ENCODE peak calls at places on chromosomes 5 and 9, in four cellular contexts. One of them, this sample, is unnamed.

GRCh38 chr5:110077147-110077546 is 387.4 kb downstream of the MAN2A1 start:
- DNase-seq in adrenal gland: no peak
- DNase-seq in ovary: no peak
- DNase-seq in fibroblast of mammary gland: no peak
- DNase-seq in this sample: no peak

GRCh38 chr5:130964238-130965192 is 200.5 kb downstream of the HINT1 start:
- DNase-seq in adrenal gland: no peak
- DNase-seq in ovary: no peak
- DNase-seq in fibroblast of mammary gland: peak; percentile 53
- DNase-seq in this sample: no peak

GRCh38 chr9:76390656-76391055 is 3.6 kb downstream of the RFK start:
- DNase-seq in adrenal gland: no peak
- DNase-seq in ovary: no peak
- DNase-seq in fibroblast of mammary gland: no peak
- DNase-seq in this sample: no peak

GRCh38 chr5:106634375-106634774 is 1036.4 kb downstream of the EFNA5 start:
- DNase-seq in adrenal gland: no peak
- DNase-seq in ovary: no peak
- DNase-seq in fibroblast of mammary gland: no peak
- DNase-seq in this sample: no peak

GRCh38 chr5:147539053-147539452 is 29.2 kb upstream of the DPYSL3 start:
- DNase-seq in adrenal gland: peak; percentile 26
- DNase-seq in ovary: no peak
- DNase-seq in fibroblast of mammary gland: peak; percentile 42
- DNase-seq in this sample: no peak

GRCh38 chr5:79464695-79465332 is 49.1 kb downstream of the HOMER1 start:
- DNase-seq in adrenal gland: no peak
- DNase-seq in ovary: no peak
- DNase-seq in fibroblast of mammary gland: peak; percentile 45
- DNase-seq in this sample: peak; percentile 8

GRCh38 chr9:79695531-79696218 is 123.9 kb downstream of the TLE4 start:
- DNase-seq in adrenal gland: no peak
- DNase-seq in ovary: no peak
- DNase-seq in fibroblast of mammary gland: no peak
- DNase-seq in this sample: no peak

GRCh38 chr5:57175586-57175985 is 1.7 kb downstream of the GPBP1 start:
- DNase-seq in adrenal gland: no peak
- DNase-seq in ovary: no peak
- DNase-seq in fibroblast of mammary gland: no peak
- DNase-seq in this sample: no peak

GRCh38 chr5:54753034-54753433 is 232.4 kb downstream of the ESM1 start:
- DNase-seq in adrenal gland: no peak
- DNase-seq in ovary: no peak
- DNase-seq in fibroblast of mammary gland: peak; percentile 59
- DNase-seq in this sample: peak; percentile 53

GRCh38 chr9:133979124-133979920 is 12.8 kb downstream of the VAV2 start:
- DNase-seq in adrenal gland: peak; percentile 66
- DNase-seq in ovary: peak; percentile 48
- DNase-seq in fibroblast of mammary gland: no peak
- DNase-seq in this sample: no peak
- H3K4me3 ChIP-seq in adrenal gland: peak overlapping the region; percentile 20
- H3K4me3 ChIP-seq in ovary: no peak overlapping the region
- H3K4me3 ChIP-seq in fibroblast of mammary gland: no peak overlapping the region
- H3K4me3 ChIP-seq in this sample: peak overlapping the region; percentile 6

GRCh38 chr5:139470821-139471300 is at the start of gene SMIM33:
- DNase-seq in adrenal gland: no peak
- DNase-seq in ovary: no peak
- DNase-seq in fibroblast of mammary gland: no peak
- DNase-seq in this sample: no peak

GRCh38 chr5:139472410-139473030 is 1.7 kb downstream of the SMIM33 start:
- DNase-seq in adrenal gland: no peak
- DNase-seq in ovary: no peak
- DNase-seq in fibroblast of mammary gland: no peak
- DNase-seq in this sample: no peak

GRCh38 chr5:139473105-139473504 is 2.3 kb downstream of the SMIM33 start:
- DNase-seq in adrenal gland: no peak
- DNase-seq in ovary: no peak
- DNase-seq in fibroblast of mammary gland: no peak
- DNase-seq in this sample: no peak

GRCh38 chr5:139473565-139473964 is 2.8 kb downstream of the SMIM33 start:
- DNase-seq in adrenal gland: no peak
- DNase-seq in ovary: no peak
- DNase-seq in fibroblast of mammary gland: peak; percentile 14
- DNase-seq in this sample: no peak

GRCh38 chr5:139468421-139468931 is 2.3 kb upstream of the SMIM33 start:
- DNase-seq in adrenal gland: no peak
- DNase-seq in ovary: no peak
- DNase-seq in fibroblast of mammary gland: peak; percentile 40
- DNase-seq in this sample: no peak
- TF ChIP-seq CTCF in adrenal gland: no peak
- TF ChIP-seq CTCF in ovary: no peak
- TF ChIP-seq CTCF in fibroblast of mammary gland: no peak
- TF ChIP-seq CTCF in this sample: no peak

GRCh38 chr9:18534611-18535010 is 60.7 kb downstream of the ADAMTSL1 start:
- DNase-seq in adrenal gland: no peak
- DNase-seq in ovary: no peak
- DNase-seq in fibroblast of mammary gland: no peak
- DNase-seq in this sample: no peak

GRCh38 chr9:18539203-18539602 is 65.2 kb downstream of the ADAMTSL1 start:
- DNase-seq in adrenal gland: no peak
- DNase-seq in ovary: no peak
- DNase-seq in fibroblast of mammary gland: no peak
- DNase-seq in this sample: no peak

GRCh38 chr9:18531127-18531526 is 57.2 kb downstream of the ADAMTSL1 start:
- DNase-seq in adrenal gland: peak; percentile 25
- DNase-seq in ovary: no peak
- DNase-seq in fibroblast of mammary gland: peak; percentile 61
- DNase-seq in this sample: no peak

GRCh38 chr9:18536554-18536953 is 62.6 kb downstream of the ADAMTSL1 start:
- DNase-seq in adrenal gland: no peak
- DNase-seq in ovary: no peak
- DNase-seq in fibroblast of mammary gland: no peak
- DNase-seq in this sample: no peak
- H3K4me3 ChIP-seq in adrenal gland: no peak overlapping the region
- H3K4me3 ChIP-seq in ovary: no peak overlapping the region
- H3K4me3 ChIP-seq in fibroblast of mammary gland: no peak overlapping the region
- H3K4me3 ChIP-seq in this sample: no peak overlapping the region

GRCh38 chr9:87826331-87826730 is 56.3 kb upstream of the SPATA31E1 start:
- DNase-seq in adrenal gland: no peak
- DNase-seq in ovary: no peak
- DNase-seq in fibroblast of mammary gland: no peak
- DNase-seq in this sample: no peak

GRCh38 chr9:87824216-87824875 is 58.3 kb upstream of the SPATA31E1 start:
- DNase-seq in adrenal gland: no peak
- DNase-seq in ovary: no peak
- DNase-seq in fibroblast of mammary gland: no peak
- DNase-seq in this sample: no peak

GRCh38 chr9:87829756-87830155 is 52.9 kb upstream of the SPATA31E1 start:
- DNase-seq in adrenal gland: no peak
- DNase-seq in ovary: no peak
- DNase-seq in fibroblast of mammary gland: no peak
- DNase-seq in this sample: no peak

GRCh38 chr9:87824886-87825285 is 57.8 kb upstream of the SPATA31E1 start:
- DNase-seq in adrenal gland: no peak
- DNase-seq in ovary: no peak
- DNase-seq in fibroblast of mammary gland: no peak
- DNase-seq in this sample: no peak

DNA sequence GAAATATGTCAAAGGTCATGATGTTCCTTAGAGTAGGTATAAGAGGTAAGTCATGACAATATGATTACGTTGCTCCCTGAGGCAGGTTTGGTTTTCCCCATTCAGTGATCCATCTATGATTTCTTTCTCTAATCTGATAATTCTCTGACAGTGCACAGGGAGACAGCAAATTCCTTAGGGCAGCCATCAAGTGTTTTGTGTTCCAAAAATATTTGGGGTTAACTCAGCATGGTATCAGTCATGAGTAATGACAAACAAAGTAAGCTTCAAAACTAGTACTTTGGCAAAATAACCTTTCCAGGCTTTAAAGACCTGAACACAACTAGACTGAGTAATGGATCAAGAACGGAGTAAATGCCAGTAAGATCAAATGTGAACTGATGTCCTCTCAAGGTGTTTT is 55.3 kb upstream of the SPATA31E1 start:
- DNase-seq in adrenal gland: no peak
- DNase-seq in ovary: no peak
- DNase-seq in fibroblast of mammary gland: no peak
- DNase-seq in this sample: no peak
- TF ChIP-seq CTCF in adrenal gland: no peak
- TF ChIP-seq CTCF in ovary: no peak
- TF ChIP-seq CTCF in fibroblast of mammary gland: no peak
- TF ChIP-seq CTCF in this sample: no peak

GRCh38 chr9:38621434-38622082 is 1.2 kb upstream of the ANKRD18A start:
- DNase-seq in adrenal gland: peak; percentile 16
- DNase-seq in ovary: no peak
- DNase-seq in fibroblast of mammary gland: no peak
- DNase-seq in this sample: no peak
- H3K4me3 ChIP-seq in adrenal gland: peak overlapping the region; percentile 44
- H3K4me3 ChIP-seq in ovary: no peak overlapping the region
- H3K4me3 ChIP-seq in fibroblast of mammary gland: no peak overlapping the region
- H3K4me3 ChIP-seq in this sample: no peak overlapping the region

DNA sequence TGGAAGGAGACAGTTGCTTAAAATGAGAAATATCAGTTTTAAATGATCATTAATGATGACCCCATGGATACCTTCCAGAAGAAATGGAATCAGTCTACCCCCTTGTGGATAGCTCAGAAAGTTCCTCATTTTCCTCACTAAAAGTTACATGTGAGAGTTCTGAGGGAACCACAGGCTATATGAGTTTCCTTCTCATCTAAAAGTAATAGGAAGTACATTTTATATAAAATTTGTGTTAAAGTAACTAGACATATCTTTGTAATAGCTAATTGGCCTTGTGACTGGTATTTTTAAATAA is 104.9 kb upstream of the SLC25A48 start:
- DNase-seq in adrenal gland: no peak
- DNase-seq in ovary: no peak
- DNase-seq in fibroblast of mammary gland: peak; percentile 5
- DNase-seq in this sample: no peak
- TF ChIP-seq CTCF in adrenal gland: no peak
- TF ChIP-seq CTCF in ovary: no peak
- TF ChIP-seq CTCF in fibroblast of mammary gland: peak; percentile 21
- TF ChIP-seq CTCF in this sample: no peak

DNA sequence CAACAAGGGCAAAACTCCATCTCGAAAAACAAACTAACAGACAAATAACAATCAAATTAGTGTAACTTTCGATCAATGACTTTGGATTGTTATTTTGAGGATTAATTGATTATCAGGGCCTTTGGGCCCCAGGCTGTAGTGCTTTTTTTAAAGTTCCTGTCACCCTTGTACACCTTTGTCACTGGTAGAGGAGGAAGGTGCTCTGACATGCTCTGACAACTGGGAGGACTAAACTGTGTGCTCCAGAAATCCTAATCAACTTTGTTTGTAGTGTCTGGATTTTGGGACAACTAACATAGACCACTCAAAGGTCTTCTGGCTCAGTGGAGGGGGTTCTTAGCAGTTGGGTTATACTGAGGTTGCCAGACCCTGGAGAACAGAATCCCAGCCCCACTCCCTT is 1.8 kb downstream of the TXN start:
- DNase-seq in adrenal gland: no peak
- DNase-seq in ovary: no peak
- DNase-seq in fibroblast of mammary gland: no peak
- DNase-seq in this sample: no peak
- H3K4me3 ChIP-seq in adrenal gland: peak overlapping the region; percentile 72
- H3K4me3 ChIP-seq in ovary: peak overlapping the region; percentile 95
- H3K4me3 ChIP-seq in fibroblast of mammary gland: peak overlapping the region; percentile 86
- H3K4me3 ChIP-seq in this sample: peak overlapping the region; percentile 72

GRCh38 chr5:175305251-175305650 is 138.7 kb downstream of the DRD1 start:
- DNase-seq in adrenal gland: no peak
- DNase-seq in ovary: no peak
- DNase-seq in fibroblast of mammary gland: no peak
- DNase-seq in this sample: no peak
- TF ChIP-seq CTCF in adrenal gland: no peak
- TF ChIP-seq CTCF in ovary: no peak
- TF ChIP-seq CTCF in fibroblast of mammary gland: no peak
- TF ChIP-seq CTCF in this sample: no peak

DNA sequence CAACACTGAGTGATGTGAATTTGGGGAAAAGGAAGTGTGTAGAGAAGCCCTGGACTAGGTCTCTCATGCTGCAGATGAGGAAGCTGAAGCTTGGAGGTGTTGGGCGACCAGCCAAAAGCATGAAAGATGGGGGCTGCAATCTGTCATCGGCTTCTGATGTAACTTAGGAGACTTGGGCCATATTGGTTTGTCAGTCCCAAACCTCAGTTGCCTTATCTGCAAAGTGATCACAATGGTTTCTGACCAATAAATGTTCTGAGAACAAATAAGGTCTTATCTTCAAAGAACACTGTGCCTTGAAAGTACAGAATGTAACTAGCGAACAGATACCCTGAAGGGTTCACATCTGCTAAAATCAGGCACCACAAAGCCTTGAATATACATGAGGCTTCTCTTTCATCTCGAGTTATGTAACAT is 198.4 kb upstream of the NR3C1 start:
- DNase-seq in adrenal gland: no peak
- DNase-seq in ovary: no peak
- DNase-seq in fibroblast of mammary gland: no peak
- DNase-seq in this sample: no peak
- H3K4me3 ChIP-seq in adrenal gland: no peak overlapping the region
- H3K4me3 ChIP-seq in ovary: no peak overlapping the region
- H3K4me3 ChIP-seq in fibroblast of mammary gland: no peak overlapping the region
- H3K4me3 ChIP-seq in this sample: no peak overlapping the region

GRCh38 chr9:95103385-95104087 is 214.0 kb downstream of the FANCC start:
- DNase-seq in adrenal gland: no peak
- DNase-seq in ovary: no peak
- DNase-seq in fibroblast of mammary gland: no peak
- DNase-seq in this sample: no peak
- TF ChIP-seq CTCF in adrenal gland: no peak
- TF ChIP-seq CTCF in ovary: no peak
- TF ChIP-seq CTCF in fibroblast of mammary gland: peak; percentile 21
- TF ChIP-seq CTCF in this sample: no peak